ENCODE peak calls at places on chromosomes 2 and 18, in eight cellular contexts. A is GM23338, C is tibial nerve, M is IMR-90, H is thoracic aorta, S is psoas muscle, G is endothelial cell of umbilical vein, L is RWPE2. V is an unnamed sample.
A peak's percentile ranks its signal among the peaks of the same experiment; 100 is the strongest.

GRCh38 chr2:20418519-20418918 is 28.4 kb upstream of the RHOB start:
- DNase-seq in C (no peak), M (no peak), L (no peak), A (no peak), G (no peak), S (no peak), H (no peak), V (no peak)

GRCh38 chr2:192196451-192197194 is 1.9 kb upstream of the TMEFF2 start:
- DNase-seq in L (no peak), H (no peak), G (peak; percentile 30), A (peak; percentile 4), M (no peak), C (no peak), S (no peak), V (no peak)

GRCh38 chr2:235543851-235544686 is 50.2 kb downstream of the AGAP1 start:
- DNase-seq in C (no peak), H (no peak), L (no peak), M (no peak), S (no peak), G (no peak), A (no peak), V (no peak)

GRCh38 chr2:43212931-43213330 is 13.5 kb downstream of the ZFP36L2 start:
- DNase-seq in C (peak; percentile 68), G (no peak), H (no peak), M (no peak), S (no peak), A (no peak), L (no peak), V (no peak)

GRCh38 chr18:77899972-77900754 is 650.5 kb downstream of the GALR1 start:
- DNase-seq in C (no peak), M (no peak), L (no peak), A (peak; percentile 80), H (no peak), G (no peak), S (no peak), V (peak; percentile 84)

GRCh38 chr2:239380831-239381708 is 19.8 kb downstream of the HDAC4 start:
- DNase-seq in G (peak; percentile 80), L (no peak), H (no peak), A (no peak), S (peak; percentile 49), M (no peak), C (no peak), V (no peak)

GRCh38 chr2:46866770-46867246 is 48.8 kb downstream of the MCFD2 start:
- DNase-seq in S (no peak), C (peak; percentile 70), L (no peak), A (no peak), M (no peak), H (no peak), G (peak; percentile 80), V (no peak)

GRCh38 chr2:64831134-64831976 is 157.8 kb upstream of the SLC1A4 start:
- DNase-seq in H (peak; percentile 69), C (peak; percentile 79), G (peak; percentile 91), A (peak; percentile 86), M (peak; percentile 89), L (peak; percentile 95), S (peak; percentile 93), V (peak; percentile 83)

GRCh38 chr2:12766421-12766879 is 49.7 kb downstream of the TRIB2 start:
- DNase-seq in M (peak; percentile 73), H (no peak), L (no peak), C (no peak), A (no peak), S (no peak), G (no peak), V (no peak)

GRCh38 chr2:151678849-151679248 is 55.4 kb downstream of the NEB start:
- DNase-seq in S (no peak), G (no peak), L (no peak), A (peak; percentile 19), H (no peak), C (no peak), M (no peak), V (no peak)

GRCh38 chr2:151682459-151683003 is 51.7 kb downstream of the NEB start:
- DNase-seq in G (no peak), S (no peak), A (no peak), L (no peak), H (no peak), C (no peak), M (no peak), V (no peak)
- H3K36me3 ChIP-seq in G (no peaks in the 10 kb centered on the region), S (peaks cover 100% of the 10 kb centered on the region), A (no peaks in the 10 kb centered on the region), L (no peaks in the 10 kb centered on the region), H (no peaks in the 10 kb centered on the region), C (no peaks in the 10 kb centered on the region), M (no peaks in the 10 kb centered on the region), V (no peaks in the 10 kb centered on the region)

DNA sequence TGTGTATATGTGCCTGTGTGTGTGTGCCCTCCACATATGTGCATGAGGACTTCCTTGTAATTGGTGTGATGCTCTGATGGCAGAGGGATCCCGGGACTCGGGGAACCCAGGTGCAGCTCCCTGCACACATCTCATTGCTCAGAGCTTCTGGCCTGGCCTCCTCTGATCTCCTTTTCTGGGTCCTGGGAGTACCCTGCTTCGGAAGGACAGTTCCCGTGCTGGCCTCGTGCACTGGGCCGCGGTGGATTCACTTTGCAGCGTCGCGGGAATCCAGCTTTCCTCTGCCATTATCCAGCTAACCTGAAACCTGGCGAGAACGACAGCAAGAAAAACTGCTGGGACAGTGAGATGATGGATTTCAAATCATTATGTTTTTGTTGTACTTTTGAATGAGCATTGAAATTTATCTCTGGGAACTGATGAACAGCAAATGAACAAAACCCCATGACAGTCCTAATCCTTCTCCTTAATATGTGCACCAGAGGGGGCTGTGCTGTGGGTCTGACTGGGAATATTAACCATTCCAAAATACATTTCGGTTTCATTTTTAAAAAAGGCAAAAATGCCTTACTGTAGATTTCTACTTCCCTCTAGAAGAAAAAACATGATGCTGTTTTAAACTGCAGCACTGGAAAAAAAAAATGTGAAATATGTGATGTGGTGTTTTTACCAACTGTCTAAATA is 78.2 kb downstream of the PTGR3 start:
- DNase-seq in L (no peak), C (no peak), A (no peak), G (no peak), H (no peak), M (peak; percentile 12), S (no peak), V (no peak)
- TF ChIP-seq CTCF in L (peak; percentile 16), C (no peak), A (no peak), G (no peak), H (no peak), M (peak; percentile 22), S (no peak), V (no peak)

DNA sequence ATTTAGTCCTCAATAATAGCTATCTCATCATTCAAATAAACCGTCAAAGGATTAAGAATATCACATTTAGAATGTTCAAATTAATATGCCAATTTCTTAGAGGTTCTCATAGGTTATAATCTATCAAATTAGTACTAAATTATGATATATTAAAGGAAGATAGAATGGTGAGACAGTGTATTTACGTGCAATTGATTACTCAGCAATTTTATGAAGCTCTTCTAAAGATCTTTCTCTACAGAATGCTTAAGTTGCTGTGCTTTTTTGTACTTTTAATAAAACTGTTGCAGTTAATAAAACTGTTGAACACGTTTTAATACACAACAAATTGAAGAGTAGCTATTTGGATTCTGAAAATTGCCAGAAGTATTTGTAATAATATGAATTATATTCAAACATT is 39.0 kb downstream of the RELCH start:
- DNase-seq in L (no peak), G (no peak), A (no peak), H (no peak), S (no peak), C (no peak), M (no peak), V (no peak)
- H3K36me3 ChIP-seq in L (peaks cover 69% of the 10 kb centered on the region), G (peaks cover 12% of the 10 kb centered on the region), A (peaks cover 19% of the 10 kb centered on the region), H (peaks cover 17% of the 10 kb centered on the region), S (peaks cover 80% of the 10 kb centered on the region), C (no peaks in the 10 kb centered on the region), M (peaks cover 13% of the 10 kb centered on the region), V (peaks cover 10% of the 10 kb centered on the region)

GRCh38 chr18:29436459-29436858 is 1259.5 kb upstream of the CDH2 start:
- DNase-seq in G (no peak), H (no peak), M (no peak), C (no peak), S (no peak), A (peak; percentile 15), L (no peak), V (no peak)
- TF ChIP-seq CTCF in G (no peak), H (no peak), M (no peak), C (no peak), S (no peak), A (peak; percentile 38), L (no peak), V (no peak)

DNA sequence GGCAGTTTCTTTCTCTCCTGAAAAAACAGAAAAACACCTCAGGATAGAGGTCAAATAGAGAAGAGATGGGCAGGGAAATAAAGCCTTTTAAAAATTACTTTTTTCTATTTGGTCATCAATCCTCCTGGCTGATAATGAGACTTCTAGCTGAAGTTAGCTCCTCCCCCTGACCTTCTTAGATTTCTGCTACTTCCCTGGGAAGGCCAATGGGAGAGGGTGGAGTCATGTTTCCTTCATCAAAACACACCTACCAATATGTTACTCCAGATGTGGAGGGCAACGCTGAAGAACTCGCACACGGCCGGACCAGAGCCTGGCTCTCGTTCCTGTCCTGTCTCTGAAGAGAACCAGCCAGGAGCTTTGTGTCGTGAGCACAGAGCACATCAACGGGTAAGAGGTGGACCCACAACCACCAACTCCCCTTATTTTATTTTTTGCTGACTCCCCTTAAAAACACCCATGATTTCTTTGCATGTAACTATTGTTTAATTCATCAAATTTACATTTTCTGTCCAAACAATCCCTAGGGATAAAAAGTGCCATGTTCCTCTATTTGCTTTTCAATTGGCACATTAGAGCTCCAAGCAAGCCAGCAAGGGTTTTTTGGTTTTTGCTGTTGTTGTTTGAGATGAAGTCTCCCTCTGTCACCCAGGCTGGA is 94.9 kb downstream of the ADD2 start:
- DNase-seq in M (no peak), A (no peak), H (no peak), G (no peak), S (no peak), L (no peak), C (no peak), V (no peak)
- H3K36me3 ChIP-seq in M (no peaks in the 10 kb centered on the region), A (peaks cover 58% of the 10 kb centered on the region), H (no peaks in the 10 kb centered on the region), G (no peaks in the 10 kb centered on the region), S (no peaks in the 10 kb centered on the region), L (no peaks in the 10 kb centered on the region), C (no peaks in the 10 kb centered on the region), V (no peaks in the 10 kb centered on the region)

GRCh38 chr18:26804474-26804873 is 61.0 kb downstream of the AQP4 start:
- DNase-seq in S (no peak), L (no peak), C (no peak), A (peak; percentile 33), G (no peak), H (no peak), M (no peak), V (peak; percentile 33)
- TF ChIP-seq CTCF in S (peak; percentile 46), L (no peak), C (no peak), A (peak; percentile 67), G (no peak), H (no peak), M (no peak), V (peak; percentile 44)

GRCh38 chr2:70050631-70051425 is 36.4 kb upstream of the PCBP1 start:
- DNase-seq in L (no peak), S (no peak), H (no peak), M (no peak), A (no peak), C (no peak), G (no peak), V (no peak)
- H3K36me3 ChIP-seq in L (peaks cover 22% of the 10 kb centered on the region), S (peaks cover 92% of the 10 kb centered on the region), H (peaks cover 25% of the 10 kb centered on the region), M (peaks cover 10% of the 10 kb centered on the region), A (peaks cover 8% of the 10 kb centered on the region), C (no peaks in the 10 kb centered on the region), G (peaks cover 3% of the 10 kb centered on the region), V (no peaks in the 10 kb centered on the region)

GRCh38 chr2:217737127-217737526 is 265.7 kb downstream of the TNS1 start:
- DNase-seq in H (no peak), L (no peak), G (no peak), A (no peak), C (no peak), M (no peak), S (no peak), V (no peak)
- TF ChIP-seq CTCF in H (no peak), L (no peak), G (no peak), A (no peak), C (no peak), M (no peak), S (no peak), V (no peak)

GRCh38 chr2:241489080-241489479 is 19.3 kb downstream of the STK25 start:
- DNase-seq in M (no peak), C (no peak), L (no peak), A (no peak), G (no peak), S (no peak), H (no peak), V (no peak)
- H3K36me3 ChIP-seq in M (peaks cover 11% of the 10 kb centered on the region), C (peaks cover 2% of the 10 kb centered on the region), L (no peaks in the 10 kb centered on the region), A (no peaks in the 10 kb centered on the region), G (peaks cover 2% of the 10 kb centered on the region), S (peaks cover 38% of the 10 kb centered on the region), H (peaks cover 3% of the 10 kb centered on the region), V (no peaks in the 10 kb centered on the region)

V was measured in hepatocyte.